ENCODE peak calls at places on chromosomes 6 and 20, in eight cellular contexts. F is HFF-Myc; B is AG04450; L is effector memory CD4-positive, alpha-beta T cell; T is cardiac muscle cell; U is transverse colon; M is foreskin fibroblast; P is astrocyte. A is an unnamed sample.

GRCh38 chr6:104943781-104944180 is 13.1 kb upstream of the LIN28B start:
- DNase-seq in F (no peak), L (no peak), M (peak; percentile 42), B (no peak), U (no peak), P (no peak), T (peak; percentile 37), A (no peak)

GRCh38 chr6:149093643-149094042 is 223.9 kb upstream of the TAB2 start:
- DNase-seq in F (no peak), M (peak; percentile 65), U (no peak), T (peak; percentile 68), P (peak; percentile 74), L (no peak), B (peak; percentile 15), A (no peak)

GRCh38 chr6:34295721-34296120 is 46.9 kb upstream of the SMIM29 start:
- DNase-seq in F (no peak), T (no peak), M (no peak), B (peak; percentile 6), U (no peak), P (no peak), L (no peak), A (no peak)

GRCh38 chr6:169269180-169270076 is 15.8 kb upstream of the THBS2 start:
- DNase-seq in T (peak; percentile 89), U (peak; percentile 23), L (no peak), B (peak; percentile 41), F (no peak), P (peak; percentile 58), M (peak; percentile 67), A (no peak)

GRCh38 chr6:41288025-41288777 is 1.7 kb upstream of the TREM1 start:
- DNase-seq in M (peak; percentile 24), B (no peak), P (no peak), T (peak; percentile 18), F (no peak), U (no peak), L (no peak), A (no peak)

GRCh38 chr6:169112483-169113320 is 140.9 kb downstream of the THBS2 start:
- DNase-seq in F (no peak), B (no peak), M (no peak), T (no peak), L (no peak), P (no peak), U (no peak), A (no peak)

GRCh38 chr20:53827292-53827995 is 233.8 kb upstream of the ZNF217 start:
- DNase-seq in L (no peak), P (no peak), T (no peak), M (no peak), U (no peak), F (no peak), B (no peak), A (no peak)

GRCh38 chr20:53773792-53774371 is 180.2 kb upstream of the ZNF217 start:
- DNase-seq in P (peak; percentile 98), T (peak; percentile 88), U (no peak), F (no peak), B (peak; percentile 78), L (no peak), M (peak; percentile 91), A (no peak)

GRCh38 chr6:431986-432385 is 40.4 kb downstream of the IRF4 start:
- DNase-seq in P (peak; percentile 12), B (no peak), U (no peak), F (no peak), T (no peak), M (no peak), L (no peak), A (no peak)

GRCh38 chr20:17226410-17227198 is at the start of gene PCSK2:
- DNase-seq in U (peak; percentile 12), B (peak; percentile 6), T (peak; percentile 60), F (no peak), L (no peak), M (peak; percentile 53), P (peak; percentile 34), A (peak; percentile 95)

GRCh38 chr6:23081701-23082100 is 512.3 kb downstream of the HDGFL1 start:
- DNase-seq in M (peak; percentile 27), T (no peak), L (no peak), F (peak; percentile 4), B (no peak), P (no peak), U (no peak), A (no peak)

GRCh38 chr6:27720607-27721580 is 191.3 kb downstream of the OR2B2 start:
- DNase-seq in F (peak; percentile 40), U (no peak), L (no peak), T (peak; percentile 47), P (peak; percentile 39), M (peak; percentile 8), B (no peak), A (no peak)

GRCh38 chr20:9359561-9360308 is 154.7 kb upstream of the LAMP5 start:
- DNase-seq in B (no peak), U (peak; percentile 55), L (no peak), T (peak; percentile 84), M (peak; percentile 83), P (peak; percentile 43), F (peak; percentile 51), A (peak; percentile 23)

GRCh38 chr6:145531032-145531431 is 204.3 kb downstream of the EPM2A start:
- DNase-seq in P (no peak), B (no peak), U (no peak), T (no peak), M (no peak), F (no peak), L (no peak), A (no peak)

GRCh38 chr6:37123957-37124729 is 45.8 kb upstream of the PIM1 start:
- DNase-seq in P (no peak), M (no peak), L (no peak), B (no peak), T (no peak), F (no peak), U (no peak), A (no peak)

GRCh38 chr6:15382712-15383111 is 136.8 kb downstream of the JARID2 start:
- DNase-seq in F (no peak), P (no peak), T (no peak), U (no peak), M (no peak), B (no peak), L (no peak), A (no peak)

GRCh38 chr6:15385521-15385920 is 139.7 kb downstream of the JARID2 start:
- DNase-seq in P (no peak), M (no peak), L (no peak), U (no peak), F (no peak), B (no peak), T (no peak), A (no peak)

GRCh38 chr6:15386110-15386755 is 140.4 kb downstream of the JARID2 start:
- DNase-seq in B (no peak), M (no peak), U (no peak), L (no peak), P (no peak), T (no peak), F (no peak), A (no peak)

GRCh38 chr6:15386756-15387112 is 140.9 kb downstream of the JARID2 start:
- DNase-seq in P (no peak), T (no peak), U (no peak), L (no peak), B (no peak), M (peak; percentile 51), F (no peak), A (no peak)

GRCh38 chr6:15384901-15385300 is 139.0 kb downstream of the JARID2 start:
- DNase-seq in F (no peak), B (no peak), P (no peak), M (no peak), U (no peak), L (no peak), T (no peak), A (no peak)
- H3K4me3 ChIP-seq in F (no peak overlapping the region), B (no peak overlapping the region), P (no peak overlapping the region), M (no peak overlapping the region), U (no peak overlapping the region), L (no peak overlapping the region), T (no peak overlapping the region), A (no peak overlapping the region)

GRCh38 chr20:44187054-44187762 is at the start of gene JPH2:
- DNase-seq in P (peak; percentile 68), M (peak; percentile 88), U (peak; percentile 56), F (no peak), L (no peak), T (peak; percentile 55), B (no peak), A (no peak)

GRCh38 chr20:44188752-44189151 is 1.8 kb upstream of the JPH2 start:
- DNase-seq in B (no peak), F (no peak), M (no peak), U (no peak), T (no peak), L (no peak), P (no peak), A (no peak)

GRCh38 chr20:44186201-44186600 is 787 bp downstream of the JPH2 start:
- DNase-seq in M (no peak), U (no peak), L (no peak), P (no peak), B (no peak), T (no peak), F (no peak), A (no peak)

GRCh38 chr20:44186674-44187053 is 324 bp downstream of the JPH2 start:
- DNase-seq in P (no peak), T (no peak), U (peak; percentile 40), L (no peak), B (no peak), F (no peak), M (peak; percentile 29), A (no peak)

GRCh38 chr20:44187763-44188709 is 1.0 kb upstream of the JPH2 start:
- DNase-seq in B (no peak), M (peak; percentile 48), T (peak; percentile 24), F (no peak), L (no peak), P (no peak), U (no peak), A (no peak)
- H3K4me3 ChIP-seq in B (peak overlapping the region; percentile 51), M (peak overlapping the region; percentile 60), T (peak overlapping the region; percentile 95), F (peak overlapping the region; percentile 38), L (no peak overlapping the region), P (peak overlapping the region; percentile 47), U (peak overlapping the region; percentile 50), A (no peak overlapping the region)

DNA sequence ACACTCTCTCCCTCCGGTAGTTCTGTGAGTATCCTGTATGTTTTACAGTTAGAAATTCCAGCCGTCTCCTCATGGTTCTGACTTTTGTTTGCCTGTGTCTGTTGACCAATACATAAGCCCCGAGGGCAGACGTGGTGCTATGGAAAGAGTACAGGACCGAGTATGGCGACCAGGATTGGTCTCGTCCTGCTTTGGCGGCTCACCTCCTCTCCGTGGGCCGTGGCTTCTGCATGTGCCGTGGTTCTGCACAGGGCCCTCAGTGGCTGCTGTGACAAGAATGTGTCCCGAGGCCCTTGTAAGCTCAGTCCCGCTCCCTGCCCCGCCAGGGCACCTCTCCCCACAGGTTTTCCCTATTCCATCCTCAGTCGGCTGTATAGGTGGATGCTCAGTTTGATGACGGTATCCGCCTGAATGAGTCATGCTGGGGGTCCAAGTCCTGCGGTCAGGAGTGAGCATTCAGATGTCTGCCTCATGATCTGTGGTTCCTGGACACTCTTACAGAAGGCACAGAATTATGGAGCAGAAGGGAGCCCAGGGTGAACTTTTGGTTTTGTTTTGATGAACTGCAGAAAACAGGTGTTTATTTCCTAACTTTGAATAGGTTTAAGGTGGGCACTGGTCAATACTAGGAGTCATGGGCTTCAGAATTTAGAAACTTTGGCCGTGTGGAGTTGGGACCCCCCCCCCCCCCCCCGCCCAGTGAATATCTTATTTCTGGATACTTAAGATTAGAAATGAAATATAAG is 1.2 kb downstream of the ARFGAP1 start:
- DNase-seq in P (peak; percentile 90), L (no peak), M (peak; percentile 74), T (peak; percentile 70), B (peak; percentile 47), F (peak; percentile 26), U (no peak), A (no peak)
- H3K4me3 ChIP-seq in P (peak overlapping the region; percentile 85), L (peak overlapping the region; percentile 83), M (peak overlapping the region; percentile 97), T (peak overlapping the region; percentile 87), B (peak overlapping the region; percentile 87), F (peak overlapping the region; percentile 92), U (peak overlapping the region; percentile 100), A (peak overlapping the region; percentile 79)

GRCh38 chr6:139778113-139778512 is 403.7 kb upstream of the CITED2 start:
- DNase-seq in M (no peak), P (no peak), U (no peak), B (no peak), L (no peak), F (no peak), T (no peak), A (no peak)
- H3K4me3 ChIP-seq in M (no peak overlapping the region), P (no peak overlapping the region), U (no peak overlapping the region), B (no peak overlapping the region), L (no peak overlapping the region), F (no peak overlapping the region), T (no peak overlapping the region), A (peak overlapping the region; percentile 19)